ENCODE peak calls at places on chromosomes 11 and 22, in seven cellular contexts. One of them, this sample, is unnamed.

GRCh38 chr11:118142081-118142480 is 10.5 kb downstream of the SCN4B start:
- DNase-seq in neuronal stem cell: no peak
- DNase-seq in suprapubic skin: peak; percentile 53
- DNase-seq in naive thymus-derived CD4-positive, alpha-beta T cell: no peak
- DNase-seq in body of pancreas: no peak
- DNase-seq in thyroid gland: no peak
- DNase-seq in uterus: no peak
- DNase-seq in this sample: no peak

GRCh38 chr11:12086271-12087074 is 23.9 kb upstream of the MICAL2 start:
- DNase-seq in neuronal stem cell: no peak
- DNase-seq in suprapubic skin: peak; percentile 86
- DNase-seq in naive thymus-derived CD4-positive, alpha-beta T cell: no peak
- DNase-seq in body of pancreas: peak; percentile 34
- DNase-seq in thyroid gland: peak; percentile 79
- DNase-seq in uterus: peak; percentile 65
- DNase-seq in this sample: peak; percentile 85

GRCh38 chr22:45376703-45377102 is 36.7 kb downstream of the SMC1B start:
- DNase-seq in neuronal stem cell: no peak
- DNase-seq in suprapubic skin: peak; percentile 63
- DNase-seq in naive thymus-derived CD4-positive, alpha-beta T cell: no peak
- DNase-seq in body of pancreas: peak; percentile 22
- DNase-seq in thyroid gland: peak; percentile 10
- DNase-seq in uterus: peak; percentile 48
- DNase-seq in this sample: no peak

GRCh38 chr22:38796262-38796957 is 2.5 kb upstream of the DNAL4 start:
- DNase-seq in neuronal stem cell: no peak
- DNase-seq in suprapubic skin: no peak
- DNase-seq in naive thymus-derived CD4-positive, alpha-beta T cell: no peak
- DNase-seq in body of pancreas: no peak
- DNase-seq in thyroid gland: no peak
- DNase-seq in uterus: no peak
- DNase-seq in this sample: no peak

GRCh38 chr11:116927163-116927772 is 89.8 kb upstream of the APOA1 start:
- DNase-seq in neuronal stem cell: no peak
- DNase-seq in suprapubic skin: no peak
- DNase-seq in naive thymus-derived CD4-positive, alpha-beta T cell: peak; percentile 71
- DNase-seq in body of pancreas: no peak
- DNase-seq in thyroid gland: no peak
- DNase-seq in uterus: no peak
- DNase-seq in this sample: no peak

GRCh38 chr22:40041738-40042137 is 47.0 kb downstream of the FAM83F start:
- DNase-seq in neuronal stem cell: no peak
- DNase-seq in suprapubic skin: no peak
- DNase-seq in naive thymus-derived CD4-positive, alpha-beta T cell: no peak
- DNase-seq in body of pancreas: no peak
- DNase-seq in thyroid gland: no peak
- DNase-seq in uterus: no peak
- DNase-seq in this sample: no peak

GRCh38 chr22:48247829-48248228 is 1485.4 kb downstream of the TBC1D22A start:
- DNase-seq in neuronal stem cell: no peak
- DNase-seq in suprapubic skin: no peak
- DNase-seq in naive thymus-derived CD4-positive, alpha-beta T cell: no peak
- DNase-seq in body of pancreas: no peak
- DNase-seq in thyroid gland: no peak
- DNase-seq in uterus: no peak
- DNase-seq in this sample: peak; percentile 6

GRCh38 chr22:24155597-24156145 is 25.6 kb upstream of the SUSD2 start:
- DNase-seq in neuronal stem cell: peak; percentile 30
- DNase-seq in suprapubic skin: peak; percentile 84
- DNase-seq in naive thymus-derived CD4-positive, alpha-beta T cell: peak; percentile 44
- DNase-seq in body of pancreas: peak; percentile 84
- DNase-seq in thyroid gland: peak; percentile 92
- DNase-seq in uterus: peak; percentile 86
- DNase-seq in this sample: peak; percentile 91

GRCh38 chr11:67698247-67698646 is 23.8 kb upstream of the ALDH3B2 start:
- DNase-seq in neuronal stem cell: no peak
- DNase-seq in suprapubic skin: no peak
- DNase-seq in naive thymus-derived CD4-positive, alpha-beta T cell: no peak
- DNase-seq in body of pancreas: no peak
- DNase-seq in thyroid gland: no peak
- DNase-seq in uterus: no peak
- DNase-seq in this sample: no peak

GRCh38 chr11:67400942-67401494 is 640 bp downstream of the PPP1CA start:
- DNase-seq in neuronal stem cell: no peak
- DNase-seq in suprapubic skin: no peak
- DNase-seq in naive thymus-derived CD4-positive, alpha-beta T cell: no peak
- DNase-seq in body of pancreas: no peak
- DNase-seq in thyroid gland: no peak
- DNase-seq in uterus: peak; percentile 45
- DNase-seq in this sample: no peak

GRCh38 chr11:109123811-109124787 is 297.9 kb upstream of the C11orf87 start:
- DNase-seq in neuronal stem cell: no peak
- DNase-seq in suprapubic skin: no peak
- DNase-seq in naive thymus-derived CD4-positive, alpha-beta T cell: no peak
- DNase-seq in body of pancreas: peak; percentile 23
- DNase-seq in thyroid gland: peak; percentile 54
- DNase-seq in uterus: no peak
- DNase-seq in this sample: peak; percentile 54

GRCh38 chr11:62449451-62449851 is 30.6 kb downstream of the SCGB1A1 start:
- DNase-seq in neuronal stem cell: no peak
- DNase-seq in suprapubic skin: no peak
- DNase-seq in naive thymus-derived CD4-positive, alpha-beta T cell: no peak
- DNase-seq in body of pancreas: peak; percentile 58
- DNase-seq in thyroid gland: peak; percentile 80
- DNase-seq in uterus: no peak
- DNase-seq in this sample: no peak

GRCh38 chr11:32385998-32386397 is 49.3 kb downstream of the WT1 start:
- DNase-seq in neuronal stem cell: peak; percentile 11
- DNase-seq in suprapubic skin: no peak
- DNase-seq in naive thymus-derived CD4-positive, alpha-beta T cell: no peak
- DNase-seq in body of pancreas: no peak
- DNase-seq in thyroid gland: peak; percentile 17
- DNase-seq in uterus: peak; percentile 41
- DNase-seq in this sample: no peak

GRCh38 chr22:35533365-35534029 is 7.1 kb upstream of the RASD2 start:
- DNase-seq in neuronal stem cell: no peak
- DNase-seq in suprapubic skin: no peak
- DNase-seq in naive thymus-derived CD4-positive, alpha-beta T cell: no peak
- DNase-seq in body of pancreas: no peak
- DNase-seq in thyroid gland: no peak
- DNase-seq in uterus: no peak
- DNase-seq in this sample: peak; percentile 7

GRCh38 chr22:19599626-19600243 is 75.5 kb upstream of the CLDN5 start:
- DNase-seq in neuronal stem cell: no peak
- DNase-seq in suprapubic skin: peak; percentile 43
- DNase-seq in naive thymus-derived CD4-positive, alpha-beta T cell: no peak
- DNase-seq in body of pancreas: no peak
- DNase-seq in thyroid gland: no peak
- DNase-seq in uterus: no peak
- DNase-seq in this sample: no peak

GRCh38 chr22:29810156-29810555 is 27.9 kb downstream of the ASCC2 start:
- DNase-seq in neuronal stem cell: no peak
- DNase-seq in suprapubic skin: no peak
- DNase-seq in naive thymus-derived CD4-positive, alpha-beta T cell: no peak
- DNase-seq in body of pancreas: no peak
- DNase-seq in thyroid gland: no peak
- DNase-seq in uterus: no peak
- DNase-seq in this sample: no peak

GRCh38 chr22:29803190-29803589 is 34.9 kb downstream of the ASCC2 start:
- DNase-seq in neuronal stem cell: no peak
- DNase-seq in suprapubic skin: no peak
- DNase-seq in naive thymus-derived CD4-positive, alpha-beta T cell: no peak
- DNase-seq in body of pancreas: no peak
- DNase-seq in thyroid gland: no peak
- DNase-seq in uterus: no peak
- DNase-seq in this sample: no peak

GRCh38 chr22:29801796-29802195 is 34.6 kb downstream of the UQCR10 start:
- DNase-seq in neuronal stem cell: no peak
- DNase-seq in suprapubic skin: no peak
- DNase-seq in naive thymus-derived CD4-positive, alpha-beta T cell: no peak
- DNase-seq in body of pancreas: no peak
- DNase-seq in thyroid gland: no peak
- DNase-seq in uterus: no peak
- DNase-seq in this sample: no peak

GRCh38 chr22:29801153-29801552 is 34.0 kb downstream of the UQCR10 start:
- DNase-seq in neuronal stem cell: peak; percentile 8
- DNase-seq in suprapubic skin: no peak
- DNase-seq in naive thymus-derived CD4-positive, alpha-beta T cell: no peak
- DNase-seq in body of pancreas: no peak
- DNase-seq in thyroid gland: no peak
- DNase-seq in uterus: no peak
- DNase-seq in this sample: no peak

DNA sequence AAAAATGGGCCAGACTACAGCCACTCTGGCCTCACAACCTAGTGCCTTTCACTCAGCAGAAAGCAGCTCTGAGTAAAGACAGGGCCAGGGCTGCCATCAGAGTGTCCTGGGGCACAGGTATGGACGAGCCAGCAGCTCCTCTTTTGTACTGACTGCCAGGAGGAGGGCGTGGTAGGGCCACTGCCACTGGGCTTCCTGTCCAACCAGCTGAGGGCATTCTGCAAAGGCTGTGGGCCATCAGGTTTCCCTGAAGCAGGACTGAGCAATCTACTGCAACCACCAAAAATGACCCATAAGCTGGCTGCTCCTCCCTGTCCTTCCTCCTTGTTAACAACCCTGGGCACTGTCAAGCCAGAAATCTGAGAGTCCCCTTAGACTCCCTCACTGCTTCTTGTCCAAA is 33.1 kb downstream of the ASCC2 start:
- DNase-seq in neuronal stem cell: no peak
- DNase-seq in suprapubic skin: no peak
- DNase-seq in naive thymus-derived CD4-positive, alpha-beta T cell: no peak
- DNase-seq in body of pancreas: no peak
- DNase-seq in thyroid gland: no peak
- DNase-seq in uterus: no peak
- DNase-seq in this sample: no peak
- H3K36me3 ChIP-seq in neuronal stem cell: peaks cover 92% of the 10 kb centered on the region
- H3K36me3 ChIP-seq in suprapubic skin: peaks cover 91% of the 10 kb centered on the region
- H3K36me3 ChIP-seq in naive thymus-derived CD4-positive, alpha-beta T cell: peaks cover 52% of the 10 kb centered on the region
- H3K36me3 ChIP-seq in body of pancreas: peaks cover 28% of the 10 kb centered on the region
- H3K36me3 ChIP-seq in thyroid gland: peaks cover 40% of the 10 kb centered on the region
- H3K36me3 ChIP-seq in uterus: no peaks in the 10 kb centered on the region
- H3K36me3 ChIP-seq in this sample: no peaks in the 10 kb centered on the region

DNA sequence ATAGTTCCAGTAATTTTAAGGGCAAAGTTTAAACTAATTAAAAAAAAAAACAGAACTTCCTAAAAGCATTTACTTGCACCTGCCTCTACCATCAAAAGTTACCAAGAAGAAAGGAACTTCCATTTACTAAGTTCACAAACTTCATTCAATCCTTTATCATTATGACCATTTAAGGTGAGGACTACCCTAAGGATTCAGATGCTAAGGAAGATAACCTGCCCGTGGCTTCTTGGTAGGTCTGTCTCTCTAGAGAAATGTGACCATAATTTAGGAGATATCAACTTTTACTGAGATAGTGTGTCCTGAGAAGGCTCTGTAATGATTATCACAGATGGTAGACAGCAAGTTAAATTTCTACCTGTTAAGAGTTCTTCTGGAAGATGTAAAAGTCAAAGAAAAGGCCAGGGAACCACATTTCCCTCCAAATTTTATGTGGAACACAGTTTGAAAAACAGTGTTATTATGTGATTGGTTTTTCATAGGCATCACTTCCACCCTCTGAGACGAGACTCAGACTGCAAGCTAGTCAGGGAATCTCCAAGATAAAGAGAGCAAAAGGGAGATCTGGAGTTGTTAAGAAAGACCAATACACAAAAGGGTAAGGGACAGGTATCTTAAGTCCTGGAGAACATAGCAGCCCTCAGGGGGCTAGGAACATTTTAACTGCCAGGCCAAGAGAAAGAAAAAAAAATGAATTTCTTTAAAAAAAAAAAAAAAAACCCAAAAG is 44.9 kb downstream of the CELF1 start:
- DNase-seq in neuronal stem cell: no peak
- DNase-seq in suprapubic skin: no peak
- DNase-seq in naive thymus-derived CD4-positive, alpha-beta T cell: no peak
- DNase-seq in body of pancreas: no peak
- DNase-seq in thyroid gland: no peak
- DNase-seq in uterus: no peak
- DNase-seq in this sample: no peak
- H3K4me3 ChIP-seq in neuronal stem cell: no peak overlapping the region
- H3K4me3 ChIP-seq in suprapubic skin: no peak overlapping the region
- H3K4me3 ChIP-seq in naive thymus-derived CD4-positive, alpha-beta T cell: no peak overlapping the region
- H3K4me3 ChIP-seq in body of pancreas: no peak overlapping the region
- H3K4me3 ChIP-seq in thyroid gland: no peak overlapping the region
- H3K4me3 ChIP-seq in uterus: no peak overlapping the region
- H3K4me3 ChIP-seq in this sample: no peak overlapping the region

GRCh38 chr11:70711911-70712185 is 313.5 kb downstream of the CTTN start:
- DNase-seq in neuronal stem cell: no peak
- DNase-seq in suprapubic skin: no peak
- DNase-seq in naive thymus-derived CD4-positive, alpha-beta T cell: no peak
- DNase-seq in body of pancreas: no peak
- DNase-seq in thyroid gland: no peak
- DNase-seq in uterus: no peak
- DNase-seq in this sample: no peak
- H3K9me3 ChIP-seq in neuronal stem cell: no peaks in the 10 kb centered on the region
- H3K9me3 ChIP-seq in suprapubic skin: no peaks in the 10 kb centered on the region
- H3K9me3 ChIP-seq in naive thymus-derived CD4-positive, alpha-beta T cell: no peaks in the 10 kb centered on the region
- H3K9me3 ChIP-seq in body of pancreas: no peaks in the 10 kb centered on the region
- H3K9me3 ChIP-seq in thyroid gland: no peaks in the 10 kb centered on the region
- H3K9me3 ChIP-seq in uterus: no peaks in the 10 kb centered on the region
- H3K9me3 ChIP-seq in this sample: no peaks in the 10 kb centered on the region

GRCh38 chr11:867856-868358 is 25.3 kb downstream of the TSPAN4 start:
- DNase-seq in neuronal stem cell: no peak
- DNase-seq in suprapubic skin: no peak
- DNase-seq in naive thymus-derived CD4-positive, alpha-beta T cell: no peak
- DNase-seq in body of pancreas: no peak
- DNase-seq in thyroid gland: no peak
- DNase-seq in uterus: no peak
- DNase-seq in this sample: no peak
- H3K36me3 ChIP-seq in neuronal stem cell: peaks cover 42% of the 10 kb centered on the region
- H3K36me3 ChIP-seq in suprapubic skin: peaks cover 55% of the 10 kb centered on the region
- H3K36me3 ChIP-seq in naive thymus-derived CD4-positive, alpha-beta T cell: no peaks in the 10 kb centered on the region
- H3K36me3 ChIP-seq in body of pancreas: no peaks in the 10 kb centered on the region
- H3K36me3 ChIP-seq in thyroid gland: peaks cover 4% of the 10 kb centered on the region
- H3K36me3 ChIP-seq in uterus: no peaks in the 10 kb centered on the region
- H3K36me3 ChIP-seq in this sample: no peaks in the 10 kb centered on the region

GRCh38 chr11:72741429-72741833 is 10.8 kb downstream of the ARAP1 start:
- DNase-seq in neuronal stem cell: no peak
- DNase-seq in suprapubic skin: no peak
- DNase-seq in naive thymus-derived CD4-positive, alpha-beta T cell: no peak
- DNase-seq in body of pancreas: no peak
- DNase-seq in thyroid gland: no peak
- DNase-seq in uterus: no peak
- DNase-seq in this sample: no peak
- H3K4me3 ChIP-seq in neuronal stem cell: no peak overlapping the region
- H3K4me3 ChIP-seq in suprapubic skin: no peak overlapping the region
- H3K4me3 ChIP-seq in naive thymus-derived CD4-positive, alpha-beta T cell: no peak overlapping the region
- H3K4me3 ChIP-seq in body of pancreas: no peak overlapping the region
- H3K4me3 ChIP-seq in thyroid gland: no peak overlapping the region
- H3K4me3 ChIP-seq in uterus: no peak overlapping the region
- H3K4me3 ChIP-seq in this sample: no peak overlapping the region